ENCODE peak calls at places on chromosome 17, in eight cellular contexts. E, Y, F, R, I, V, O and S are unnamed samples.

GRCh38 chr17:38601539-38602351 is 4.0 kb downstream of the SRCIN1 start:
- DNase-seq in O (no peak), R (no peak), V (no peak), E (peak), F (no peak), Y (no peak), I (peak), S (no peak)

GRCh38 chr17:72135546-72136325 is 14.9 kb downstream of the SOX9 start:
- DNase-seq in F (no peak), O (no peak), R (no peak), V (no peak), Y (no peak), I (peak), E (no peak), S (no peak)

GRCh38 chr17:35931794-35932419 is 1.3 kb upstream of the RDM1 start:
- DNase-seq in R (no peak), V (peak), F (no peak), O (no peak), E (no peak), Y (no peak), I (no peak), S (peak)

GRCh38 chr17:6374271-6374691 is 60.6 kb downstream of the AIPL1 start:
- DNase-seq in Y (no peak), E (no peak), R (peak), I (no peak), V (no peak), F (peak), O (no peak), S (peak)

GRCh38 chr17:61783120-61783519 is 80.2 kb downstream of the BRIP1 start:
- DNase-seq in O (no peak), Y (no peak), F (no peak), V (no peak), R (no peak), E (no peak), I (no peak), S (no peak)

GRCh38 chr17:70674061-70674460 is 504.7 kb downstream of the KCNJ2 start:
- DNase-seq in I (no peak), R (no peak), E (no peak), Y (no peak), V (no peak), F (no peak), O (no peak), S (no peak)

GRCh38 chr17:44902135-44902760 is 3.0 kb upstream of the EFTUD2 start:
- DNase-seq in O (no peak), Y (no peak), R (no peak), V (no peak), E (no peak), F (no peak), I (no peak), S (no peak)

GRCh38 chr17:40448639-40449261 is 5.5 kb downstream of the IGFBP4 start:
- DNase-seq in R (peak), Y (no peak), E (no peak), O (peak), V (peak), I (no peak), F (no peak), S (no peak)

GRCh38 chr17:29927546-29927945 is 2.5 kb downstream of the SSH2 start:
- DNase-seq in O (no peak), R (no peak), F (no peak), Y (no peak), E (no peak), V (no peak), I (peak), S (peak)

GRCh38 chr17:38463451-38463858 is 35.2 kb downstream of the ARHGAP23 start:
- DNase-seq in F (no peak), R (no peak), O (no peak), V (no peak), Y (no peak), I (no peak), E (no peak), S (no peak)

GRCh38 chr17:82301916-82302497 is 15.4 kb downstream of the CD7 start:
- DNase-seq in E (peak), F (no peak), V (no peak), R (no peak), Y (peak), O (no peak), I (no peak), S (no peak)

GRCh38 chr17:3990391-3991127 is 26.3 kb upstream of the ATP2A3 start:
- DNase-seq in F (no peak), I (no peak), O (no peak), R (no peak), V (no peak), Y (no peak), E (peak), S (no peak)

GRCh38 chr17:9011001-9011400 is 10.3 kb upstream of the NTN1 start:
- DNase-seq in Y (no peak), F (no peak), R (no peak), V (no peak), O (no peak), E (no peak), I (no peak), S (no peak)

GRCh38 chr17:63316100-63316499 is 130.0 kb downstream of the CYB561 start:
- DNase-seq in E (no peak), R (no peak), V (no peak), Y (no peak), O (no peak), F (no peak), I (no peak), S (peak)

GRCh38 chr17:41386227-41386626 is 4.1 kb upstream of the KRT34 start:
- DNase-seq in F (no peak), O (no peak), V (no peak), I (no peak), Y (no peak), E (no peak), R (no peak), S (no peak)